ENCODE peak calls at places on chromosomes 7 and 10, in four cellular contexts. I is NCI-H460, P is NCI-H1417 treated with DMSO at 0.1 percent for 48 hours, Z is NT2/D1. C is an unnamed sample.

GRCh38 chr10:120997313-120998102 is 146.3 kb downstream of the WDR11 start:
- DNase-seq in I (no peak), P (no peak), Z (no peak), C (no peak)

GRCh38 chr10:119149723-119150122 is 15.8 kb downstream of the SFXN4 start:
- DNase-seq in I (no peak), P (no peak), Z (no peak), C (no peak)

GRCh38 chr7:156950381-156950858 is 908 bp downstream of the NOM1 start:
- DNase-seq in I (no peak), P (no peak), Z (no peak), C (no peak)

GRCh38 chr7:77738871-77739270 is 42.6 kb downstream of the RSBN1L start:
- DNase-seq in I (no peak), P (no peak), Z (no peak), C (no peak)

GRCh38 chr7:107035446-107035845 is 9.1 kb upstream of the PRKAR2B start:
- DNase-seq in I (no peak), P (no peak), Z (no peak), C (peak; percentile 17)

GRCh38 chr7:54960517-54960916 is 58.3 kb upstream of the EGFR start:
- DNase-seq in I (no peak), P (no peak), Z (no peak), C (no peak)

GRCh38 chr10:116947838-116948529 is 57.0 kb downstream of the SHTN1 start:
- DNase-seq in I (peak; percentile 20), P (no peak), Z (peak; percentile 38), C (peak; percentile 68)

GRCh38 chr7:116801092-116801710 is 61.2 kb upstream of the CAPZA2 start:
- DNase-seq in I (no peak), P (no peak), Z (no peak), C (no peak)

GRCh38 chr7:8022628-8023027 is 54.0 kb downstream of the GLCCI1 start:
- DNase-seq in I (no peak), P (no peak), Z (no peak), C (no peak)